ENCODE peak calls at places on chromosome 11, in four cellular contexts. One of them, this sample, is unnamed.

GRCh38 chr11:12435264-12435663 is 57.9 kb downstream of the PARVA start:
- DNase-seq in cardiac muscle cell: no peak
- DNase-seq in CD4-positive, alpha-beta T cell: no peak
- DNase-seq in mesothelial cell of epicardium: no peak
- DNase-seq in this sample: no peak

GRCh38 chr11:34223021-34223813 is 117.8 kb downstream of the NAT10 start:
- DNase-seq in cardiac muscle cell: peak
- DNase-seq in CD4-positive, alpha-beta T cell: no peak
- DNase-seq in mesothelial cell of epicardium: no peak
- DNase-seq in this sample: no peak

GRCh38 chr11:35101223-35101622 is 37.7 kb upstream of the CD44 start:
- DNase-seq in cardiac muscle cell: no peak
- DNase-seq in CD4-positive, alpha-beta T cell: no peak
- DNase-seq in mesothelial cell of epicardium: no peak
- DNase-seq in this sample: no peak

GRCh38 chr11:45411221-45411946 is 125.2 kb upstream of the SYT13 start:
- DNase-seq in cardiac muscle cell: peak
- DNase-seq in CD4-positive, alpha-beta T cell: no peak
- DNase-seq in mesothelial cell of epicardium: no peak
- DNase-seq in this sample: no peak

GRCh38 chr11:14577835-14578529 is 57.8 kb upstream of the PSMA1 start:
- DNase-seq in cardiac muscle cell: peak
- DNase-seq in CD4-positive, alpha-beta T cell: peak
- DNase-seq in mesothelial cell of epicardium: no peak
- DNase-seq in this sample: no peak

GRCh38 chr11:133928628-133929059 is 28.1 kb downstream of the IGSF9B start:
- DNase-seq in cardiac muscle cell: peak
- DNase-seq in CD4-positive, alpha-beta T cell: peak
- DNase-seq in mesothelial cell of epicardium: no peak
- DNase-seq in this sample: no peak

GRCh38 chr11:1926156-1927031 is 6.9 kb downstream of the TNNT3 start:
- DNase-seq in cardiac muscle cell: no peak
- DNase-seq in CD4-positive, alpha-beta T cell: no peak
- DNase-seq in mesothelial cell of epicardium: no peak
- DNase-seq in this sample: no peak

GRCh38 chr11:64285885-64286800 is 495 bp downstream of the GPR137 start:
- DNase-seq in cardiac muscle cell: no peak
- DNase-seq in CD4-positive, alpha-beta T cell: no peak
- DNase-seq in mesothelial cell of epicardium: no peak
- DNase-seq in this sample: no peak

GRCh38 chr11:83112886-83113285 is 41.2 kb upstream of the RAB30 start:
- DNase-seq in cardiac muscle cell: peak
- DNase-seq in CD4-positive, alpha-beta T cell: no peak
- DNase-seq in mesothelial cell of epicardium: no peak
- DNase-seq in this sample: no peak

GRCh38 chr11:65651589-65652510 is 10.9 kb downstream of the RELA start:
- DNase-seq in cardiac muscle cell: peak
- DNase-seq in CD4-positive, alpha-beta T cell: peak
- DNase-seq in mesothelial cell of epicardium: no peak
- DNase-seq in this sample: no peak

GRCh38 chr11:86453290-86454030 is 78.8 kb downstream of the CCDC81 start:
- DNase-seq in cardiac muscle cell: no peak
- DNase-seq in CD4-positive, alpha-beta T cell: no peak
- DNase-seq in mesothelial cell of epicardium: no peak
- DNase-seq in this sample: no peak
- TF ChIP-seq CTCF in cardiac muscle cell: no peak
- TF ChIP-seq CTCF in CD4-positive, alpha-beta T cell: no peak
- TF ChIP-seq CTCF in mesothelial cell of epicardium: no peak
- TF ChIP-seq CTCF in this sample: no peak

GRCh38 chr11:31160504-31161422 is 208.8 kb downstream of the DCDC1 start:
- DNase-seq in cardiac muscle cell: no peak
- DNase-seq in CD4-positive, alpha-beta T cell: no peak
- DNase-seq in mesothelial cell of epicardium: no peak
- DNase-seq in this sample: no peak
- TF ChIP-seq CTCF in cardiac muscle cell: peak
- TF ChIP-seq CTCF in CD4-positive, alpha-beta T cell: no peak
- TF ChIP-seq CTCF in mesothelial cell of epicardium: peak
- TF ChIP-seq CTCF in this sample: peak

GRCh38 chr11:77171254-77171653 is 43.2 kb downstream of the MYO7A start:
- DNase-seq in cardiac muscle cell: no peak
- DNase-seq in CD4-positive, alpha-beta T cell: no peak
- DNase-seq in mesothelial cell of epicardium: no peak
- DNase-seq in this sample: no peak
- TF ChIP-seq CTCF in cardiac muscle cell: no peak
- TF ChIP-seq CTCF in CD4-positive, alpha-beta T cell: no peak
- TF ChIP-seq CTCF in mesothelial cell of epicardium: no peak
- TF ChIP-seq CTCF in this sample: no peak

GRCh38 chr11:9459573-9460321 is 1.1 kb upstream of the ZNF143 start:
- DNase-seq in cardiac muscle cell: peak
- DNase-seq in CD4-positive, alpha-beta T cell: no peak
- DNase-seq in mesothelial cell of epicardium: no peak
- DNase-seq in this sample: peak
- TF ChIP-seq CTCF in cardiac muscle cell: no peak
- TF ChIP-seq CTCF in CD4-positive, alpha-beta T cell: no peak
- TF ChIP-seq CTCF in mesothelial cell of epicardium: no peak
- TF ChIP-seq CTCF in this sample: no peak

GRCh38 chr11:62449451-62449851 is 30.6 kb downstream of the SCGB1A1 start:
- DNase-seq in cardiac muscle cell: no peak
- DNase-seq in CD4-positive, alpha-beta T cell: no peak
- DNase-seq in mesothelial cell of epicardium: no peak
- DNase-seq in this sample: no peak
- TF ChIP-seq CTCF in cardiac muscle cell: no peak
- TF ChIP-seq CTCF in CD4-positive, alpha-beta T cell: no peak
- TF ChIP-seq CTCF in mesothelial cell of epicardium: no peak
- TF ChIP-seq CTCF in this sample: no peak

GRCh38 chr11:118746988-118747585 is 43.9 kb downstream of the DDX6 start:
- DNase-seq in cardiac muscle cell: peak
- DNase-seq in CD4-positive, alpha-beta T cell: no peak
- DNase-seq in mesothelial cell of epicardium: no peak
- DNase-seq in this sample: no peak

GRCh38 chr11:118752654-118753053 is 38.3 kb downstream of the DDX6 start:
- DNase-seq in cardiac muscle cell: no peak
- DNase-seq in CD4-positive, alpha-beta T cell: no peak
- DNase-seq in mesothelial cell of epicardium: no peak
- DNase-seq in this sample: no peak

GRCh38 chr11:118748056-118748455 is 42.9 kb downstream of the DDX6 start:
- DNase-seq in cardiac muscle cell: no peak
- DNase-seq in CD4-positive, alpha-beta T cell: no peak
- DNase-seq in mesothelial cell of epicardium: no peak
- DNase-seq in this sample: no peak

GRCh38 chr11:118744001-118744400 is 47.0 kb downstream of the DDX6 start:
- DNase-seq in cardiac muscle cell: no peak
- DNase-seq in CD4-positive, alpha-beta T cell: no peak
- DNase-seq in mesothelial cell of epicardium: no peak
- DNase-seq in this sample: no peak

DNA sequence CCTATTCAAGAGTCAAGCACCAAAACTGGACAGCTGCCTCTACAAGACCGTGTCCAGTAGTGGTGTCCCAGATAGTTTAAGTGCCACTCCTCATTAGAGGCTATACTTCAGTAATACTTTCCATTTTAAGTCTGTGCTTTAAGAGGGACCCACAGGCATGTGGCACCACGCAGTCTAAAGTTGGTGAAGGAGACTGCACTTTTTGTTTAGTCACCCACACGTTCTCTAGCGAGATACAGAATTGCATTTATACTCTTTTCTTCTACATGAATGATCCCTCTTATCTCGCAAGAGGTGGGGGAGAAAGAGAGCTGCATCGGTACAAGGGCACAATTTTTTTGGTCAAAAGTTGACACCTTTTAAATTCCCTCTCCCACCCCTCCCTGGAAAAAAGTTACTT is 41.5 kb downstream of the DDX6 start:
- DNase-seq in cardiac muscle cell: no peak
- DNase-seq in CD4-positive, alpha-beta T cell: no peak
- DNase-seq in mesothelial cell of epicardium: no peak
- DNase-seq in this sample: no peak
- TF ChIP-seq CTCF in cardiac muscle cell: no peak
- TF ChIP-seq CTCF in CD4-positive, alpha-beta T cell: no peak
- TF ChIP-seq CTCF in mesothelial cell of epicardium: no peak
- TF ChIP-seq CTCF in this sample: no peak